ENCODE peak calls at places on chromosomes 5 and 9, in six cellular contexts. One of them, this sample, is unnamed. For H3K36me3, the result is how much of the 10 kb centered on the place peaks cover.

GRCh38 chr5:18281947-18282557 is 647.8 kb downstream of the TAF11L14 start:
- DNase-seq in GM23338: peak
- DNase-seq in heart left ventricle: no peak
- DNase-seq in heart right ventricle: no peak
- DNase-seq in left lung: no peak
- DNase-seq in kidney epithelial cell: peak
- DNase-seq in this sample: no peak

GRCh38 chr5:166551384-166551783 is 1740.1 kb upstream of the WWC1 start:
- DNase-seq in GM23338: no peak
- DNase-seq in left lung: no peak
- DNase-seq in heart left ventricle: no peak
- DNase-seq in heart right ventricle: no peak
- DNase-seq in kidney epithelial cell: no peak
- DNase-seq in this sample: no peak

GRCh38 chr5:111384220-111384619 is 128.1 kb downstream of the STARD4 start:
- DNase-seq in heart right ventricle: no peak
- DNase-seq in left lung: no peak
- DNase-seq in heart left ventricle: no peak
- DNase-seq in GM23338: no peak
- DNase-seq in kidney epithelial cell: no peak
- DNase-seq in this sample: no peak

GRCh38 chr9:88998911-88999310 is 7.6 kb downstream of the S1PR3 start:
- DNase-seq in left lung: no peak
- DNase-seq in heart left ventricle: peak
- DNase-seq in kidney epithelial cell: no peak
- DNase-seq in heart right ventricle: peak
- DNase-seq in GM23338: no peak
- DNase-seq in this sample: peak

GRCh38 chr9:88817628-88818027 is 173.6 kb upstream of the S1PR3 start:
- DNase-seq in kidney epithelial cell: no peak
- DNase-seq in GM23338: peak
- DNase-seq in heart right ventricle: no peak
- DNase-seq in left lung: no peak
- DNase-seq in heart left ventricle: no peak
- DNase-seq in this sample: no peak

GRCh38 chr9:129176786-129177442 is 1.1 kb downstream of the IER5L start:
- DNase-seq in kidney epithelial cell: no peak
- DNase-seq in heart right ventricle: no peak
- DNase-seq in GM23338: peak
- DNase-seq in left lung: peak
- DNase-seq in heart left ventricle: peak
- DNase-seq in this sample: peak

GRCh38 chr5:154181156-154181555 is 9.4 kb upstream of the GALNT10 start:
- DNase-seq in heart right ventricle: no peak
- DNase-seq in GM23338: no peak
- DNase-seq in kidney epithelial cell: no peak
- DNase-seq in left lung: no peak
- DNase-seq in heart left ventricle: no peak
- DNase-seq in this sample: no peak

GRCh38 chr5:135567661-135568060 is 11.1 kb downstream of the CXCL14 start:
- DNase-seq in heart right ventricle: no peak
- DNase-seq in heart left ventricle: no peak
- DNase-seq in kidney epithelial cell: no peak
- DNase-seq in left lung: no peak
- DNase-seq in GM23338: no peak
- DNase-seq in this sample: no peak

GRCh38 chr9:83583151-83584014 is 39.6 kb upstream of the IDNK start:
- DNase-seq in left lung: no peak
- DNase-seq in heart right ventricle: peak
- DNase-seq in GM23338: peak
- DNase-seq in heart left ventricle: peak
- DNase-seq in kidney epithelial cell: no peak
- DNase-seq in this sample: peak

GRCh38 chr9:112049834-112050516 is 125.1 kb downstream of the SUSD1 start:
- DNase-seq in left lung: no peak
- DNase-seq in heart left ventricle: no peak
- DNase-seq in heart right ventricle: no peak
- DNase-seq in GM23338: no peak
- DNase-seq in kidney epithelial cell: no peak
- DNase-seq in this sample: peak

GRCh38 chr9:127130661-127131538 is 8.5 kb upstream of the ANGPTL2 start:
- DNase-seq in kidney epithelial cell: no peak
- DNase-seq in heart right ventricle: peak
- DNase-seq in heart left ventricle: no peak
- DNase-seq in left lung: no peak
- DNase-seq in GM23338: no peak
- DNase-seq in this sample: peak

GRCh38 chr5:135069895-135070657 is 36.0 kb upstream of the PITX1 start:
- DNase-seq in left lung: no peak
- DNase-seq in kidney epithelial cell: no peak
- DNase-seq in heart left ventricle: no peak
- DNase-seq in heart right ventricle: no peak
- DNase-seq in GM23338: no peak
- DNase-seq in this sample: no peak

GRCh38 chr5:887947-888640 is 4.5 kb downstream of the BRD9 start:
- DNase-seq in heart left ventricle: no peak
- DNase-seq in kidney epithelial cell: no peak
- DNase-seq in GM23338: no peak
- DNase-seq in left lung: no peak
- DNase-seq in heart right ventricle: no peak
- DNase-seq in this sample: no peak

GRCh38 chr5:95731571-95732554 is 727 bp downstream of the RHOBTB3 start:
- DNase-seq in GM23338: peak
- DNase-seq in kidney epithelial cell: no peak
- DNase-seq in heart left ventricle: peak
- DNase-seq in left lung: peak
- DNase-seq in heart right ventricle: peak
- DNase-seq in this sample: peak

GRCh38 chr5:121745407-121745806 is 106.3 kb upstream of the FTMT start:
- DNase-seq in left lung: no peak
- DNase-seq in heart right ventricle: no peak
- DNase-seq in kidney epithelial cell: no peak
- DNase-seq in GM23338: no peak
- DNase-seq in heart left ventricle: no peak
- DNase-seq in this sample: no peak

GRCh38 chr9:88476491-88477271 is 58.3 kb upstream of the NXNL2 start:
- DNase-seq in heart left ventricle: no peak
- DNase-seq in left lung: no peak
- DNase-seq in kidney epithelial cell: peak
- DNase-seq in GM23338: no peak
- DNase-seq in heart right ventricle: no peak
- DNase-seq in this sample: no peak

GRCh38 chr9:75937859-75938258 is 47.4 kb downstream of the PCSK5 start:
- DNase-seq in left lung: no peak
- DNase-seq in heart right ventricle: no peak
- DNase-seq in heart left ventricle: no peak
- DNase-seq in kidney epithelial cell: no peak
- DNase-seq in GM23338: no peak
- DNase-seq in this sample: no peak

GRCh38 chr5:68239485-68239884 is 23.9 kb downstream of the PIK3R1 start:
- DNase-seq in GM23338: peak
- DNase-seq in heart left ventricle: peak
- DNase-seq in kidney epithelial cell: no peak
- DNase-seq in heart right ventricle: peak
- DNase-seq in left lung: peak
- DNase-seq in this sample: peak

GRCh38 chr5:98635631-98636030 is 137.8 kb upstream of the RGMB start:
- DNase-seq in kidney epithelial cell: no peak
- DNase-seq in left lung: no peak
- DNase-seq in heart right ventricle: no peak
- DNase-seq in GM23338: no peak
- DNase-seq in heart left ventricle: no peak
- DNase-seq in this sample: no peak

GRCh38 chr9:89179535-89179919 is 909 bp upstream of the SHC3 start:
- DNase-seq in left lung: no peak
- DNase-seq in GM23338: peak
- DNase-seq in heart right ventricle: no peak
- DNase-seq in kidney epithelial cell: no peak
- DNase-seq in heart left ventricle: no peak
- DNase-seq in this sample: peak

GRCh38 chr9:135929656-135930445 is 22.5 kb upstream of the CAMSAP1 start:
- DNase-seq in heart left ventricle: no peak
- DNase-seq in heart right ventricle: no peak
- DNase-seq in GM23338: no peak
- DNase-seq in kidney epithelial cell: no peak
- DNase-seq in left lung: peak
- DNase-seq in this sample: no peak

GRCh38 chr9:135930446-135931345 is 23.4 kb upstream of the CAMSAP1 start:
- DNase-seq in heart right ventricle: no peak
- DNase-seq in left lung: no peak
- DNase-seq in heart left ventricle: no peak
- DNase-seq in kidney epithelial cell: no peak
- DNase-seq in GM23338: no peak
- DNase-seq in this sample: no peak

GRCh38 chr9:135931349-135931820 is 24.0 kb upstream of the CAMSAP1 start:
- DNase-seq in GM23338: no peak
- DNase-seq in kidney epithelial cell: no peak
- DNase-seq in heart right ventricle: no peak
- DNase-seq in left lung: peak
- DNase-seq in heart left ventricle: no peak
- DNase-seq in this sample: no peak

GRCh38 chr9:135932656-135933055 is 25.3 kb upstream of the CAMSAP1 start:
- DNase-seq in left lung: peak
- DNase-seq in GM23338: no peak
- DNase-seq in heart right ventricle: no peak
- DNase-seq in heart left ventricle: no peak
- DNase-seq in kidney epithelial cell: no peak
- DNase-seq in this sample: no peak

DNA sequence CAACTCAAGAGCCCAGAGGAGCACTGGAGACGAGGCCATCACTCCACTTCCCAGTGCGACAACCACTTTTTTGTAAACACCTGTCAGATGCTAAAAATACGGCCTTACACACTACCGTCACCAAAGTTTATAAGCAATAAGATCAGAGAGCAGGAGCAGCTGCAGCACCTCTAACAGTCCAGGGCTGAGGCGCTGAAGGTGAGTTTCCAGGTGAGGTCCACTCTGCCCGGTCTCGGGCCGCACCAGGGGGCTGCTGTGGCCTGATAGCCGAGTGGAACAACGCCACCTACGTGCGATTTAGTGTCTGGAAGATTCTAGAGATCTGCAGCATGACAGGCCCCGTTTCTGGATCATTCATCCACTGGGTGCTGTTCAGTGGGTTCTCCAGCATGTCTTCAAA is 25.8 kb upstream of the CAMSAP1 start:
- DNase-seq in kidney epithelial cell: no peak
- DNase-seq in heart right ventricle: no peak
- DNase-seq in heart left ventricle: no peak
- DNase-seq in GM23338: no peak
- DNase-seq in left lung: peak
- DNase-seq in this sample: no peak
- H3K36me3 ChIP-seq in kidney epithelial cell: under half
- H3K36me3 ChIP-seq in heart right ventricle: under half
- H3K36me3 ChIP-seq in heart left ventricle: under half
- H3K36me3 ChIP-seq in GM23338: under half
- H3K36me3 ChIP-seq in left lung: under half
- H3K36me3 ChIP-seq in this sample: under half

GRCh38 chr9:121118266-121118665 is 43.5 kb downstream of the CNTRL start:
- DNase-seq in heart right ventricle: no peak
- DNase-seq in heart left ventricle: no peak
- DNase-seq in GM23338: no peak
- DNase-seq in kidney epithelial cell: no peak
- DNase-seq in left lung: no peak
- DNase-seq in this sample: no peak

GRCh38 chr9:121123816-121124536 is 49.2 kb downstream of the CNTRL start:
- DNase-seq in heart left ventricle: no peak
- DNase-seq in left lung: no peak
- DNase-seq in kidney epithelial cell: no peak
- DNase-seq in GM23338: no peak
- DNase-seq in heart right ventricle: no peak
- DNase-seq in this sample: no peak

GRCh38 chr9:121120386-121120785 is 45.6 kb downstream of the CNTRL start:
- DNase-seq in GM23338: no peak
- DNase-seq in heart right ventricle: no peak
- DNase-seq in left lung: no peak
- DNase-seq in heart left ventricle: no peak
- DNase-seq in kidney epithelial cell: no peak
- DNase-seq in this sample: no peak

GRCh38 chr9:121122450-121123032 is 47.8 kb downstream of the CNTRL start:
- DNase-seq in kidney epithelial cell: no peak
- DNase-seq in left lung: no peak
- DNase-seq in GM23338: no peak
- DNase-seq in heart left ventricle: no peak
- DNase-seq in heart right ventricle: no peak
- DNase-seq in this sample: no peak

GRCh38 chr9:121121582-121122087 is 46.9 kb downstream of the CNTRL start:
- DNase-seq in left lung: peak
- DNase-seq in kidney epithelial cell: peak
- DNase-seq in heart left ventricle: peak
- DNase-seq in heart right ventricle: peak
- DNase-seq in GM23338: peak
- DNase-seq in this sample: peak
- TF ChIP-seq CTCF in left lung: peak
- TF ChIP-seq CTCF in kidney epithelial cell: peak
- TF ChIP-seq CTCF in heart left ventricle: peak
- TF ChIP-seq CTCF in heart right ventricle: peak
- TF ChIP-seq CTCF in GM23338: no peak
- TF ChIP-seq CTCF in this sample: no peak

GRCh38 chr5:157524887-157525286 is 50.7 kb downstream of the ADAM19 start:
- DNase-seq in heart right ventricle: no peak
- DNase-seq in GM23338: no peak
- DNase-seq in heart left ventricle: no peak
- DNase-seq in left lung: no peak
- DNase-seq in kidney epithelial cell: no peak
- DNase-seq in this sample: no peak
- H3K36me3 ChIP-seq in heart right ventricle: under half
- H3K36me3 ChIP-seq in GM23338: under half
- H3K36me3 ChIP-seq in heart left ventricle: under half
- H3K36me3 ChIP-seq in left lung: under half
- H3K36me3 ChIP-seq in kidney epithelial cell: under half
- H3K36me3 ChIP-seq in this sample: under half

DNA sequence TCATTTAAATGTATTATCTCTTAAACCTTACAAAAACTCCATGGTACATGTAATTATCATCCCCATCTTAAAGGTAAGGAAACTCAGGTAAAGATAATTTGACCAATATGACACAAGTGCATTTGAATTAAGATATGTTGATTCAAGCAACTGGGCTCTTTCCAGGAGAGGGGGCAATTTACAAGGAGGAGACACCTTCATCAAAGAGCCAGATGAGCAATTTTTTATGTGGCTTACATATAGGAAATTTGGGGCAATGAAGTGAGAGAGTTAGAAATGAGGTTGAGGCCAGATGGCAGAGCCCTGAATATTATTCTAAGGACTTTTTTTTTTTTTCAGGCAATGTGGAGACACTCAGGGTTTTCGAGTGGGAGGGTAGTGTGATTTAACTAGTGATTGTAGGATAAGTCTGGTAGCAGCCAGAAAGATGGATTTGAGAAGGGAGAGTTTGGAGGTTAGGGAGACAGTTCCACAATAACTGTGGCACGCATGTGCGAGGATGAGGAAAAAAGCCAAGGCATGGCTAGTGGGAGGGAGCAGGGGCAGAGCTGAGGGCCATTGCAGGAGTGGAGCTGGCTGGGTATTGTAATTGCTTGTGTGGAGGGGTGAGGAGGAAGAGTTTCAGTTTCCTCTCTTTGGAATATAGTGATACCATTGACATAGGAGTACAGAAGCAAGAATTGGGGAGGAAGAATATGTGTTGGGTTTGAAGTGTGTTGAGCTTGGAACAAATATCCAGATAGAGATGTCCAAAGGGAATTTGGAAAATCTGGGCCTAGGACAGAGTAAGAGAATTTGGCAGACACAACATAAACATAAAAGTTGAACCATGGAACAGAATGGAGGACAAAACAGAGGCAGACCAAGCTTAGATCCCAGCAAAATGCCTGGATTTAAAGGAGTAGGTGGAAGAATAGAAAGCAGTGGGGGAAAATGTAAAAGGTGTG is 72.0 kb downstream of the ACTBL2 start:
- DNase-seq in heart right ventricle: no peak
- DNase-seq in kidney epithelial cell: no peak
- DNase-seq in GM23338: no peak
- DNase-seq in heart left ventricle: no peak
- DNase-seq in left lung: no peak
- DNase-seq in this sample: no peak
- TF ChIP-seq CTCF in heart right ventricle: no peak
- TF ChIP-seq CTCF in kidney epithelial cell: no peak
- TF ChIP-seq CTCF in GM23338: no peak
- TF ChIP-seq CTCF in heart left ventricle: no peak
- TF ChIP-seq CTCF in left lung: no peak
- TF ChIP-seq CTCF in this sample: no peak

This sample was measured in BE2C.